ENCODE peak calls at places on chromosomes 12 and 14, in eight cellular contexts. B, K, A, S, R, T, Q and V are unnamed samples.

GRCh38 chr12:108117163-108117849 is 11.8 kb upstream of the WSCD2 start:
- DNase-seq in A (no peak), T (no peak), R (no peak), K (no peak), B (peak), S (no peak), Q (no peak), V (no peak)

GRCh38 chr12:53063708-53064612 is 14.1 kb downstream of the TNS2 start:
- DNase-seq in Q (peak), S (peak), K (no peak), B (no peak), A (no peak), R (peak), T (peak), V (no peak)

GRCh38 chr12:18970603-18971002 is 158.9 kb upstream of the PLEKHA5 start:
- DNase-seq in A (no peak), K (no peak), Q (no peak), S (peak), T (no peak), R (no peak), B (peak), V (no peak)

GRCh38 chr14:94722397-94722796 is 47.5 kb downstream of the GSC start:
- DNase-seq in A (no peak), R (no peak), K (no peak), S (no peak), B (no peak), Q (no peak), T (no peak), V (no peak)

GRCh38 chr12:14902465-14902864 is 16.8 kb upstream of the MGP start:
- DNase-seq in K (no peak), T (no peak), Q (no peak), R (peak), B (no peak), A (no peak), S (peak), V (no peak)

GRCh38 chr14:103103461-103104388 is 9.2 kb downstream of the EXOC3L4 start:
- DNase-seq in Q (no peak), K (peak), A (no peak), S (peak), T (no peak), B (peak), R (peak), V (no peak)

GRCh38 chr14:74239848-74240793 is 872 bp downstream of the VSX2 start:
- DNase-seq in A (no peak), K (no peak), Q (no peak), B (no peak), R (peak), S (no peak), T (no peak), V (no peak)

GRCh38 chr12:92408072-92408900 is 262.6 kb upstream of the BTG1 start:
- DNase-seq in Q (no peak), A (no peak), R (peak), T (no peak), K (no peak), S (no peak), B (peak), V (no peak)

DNA sequence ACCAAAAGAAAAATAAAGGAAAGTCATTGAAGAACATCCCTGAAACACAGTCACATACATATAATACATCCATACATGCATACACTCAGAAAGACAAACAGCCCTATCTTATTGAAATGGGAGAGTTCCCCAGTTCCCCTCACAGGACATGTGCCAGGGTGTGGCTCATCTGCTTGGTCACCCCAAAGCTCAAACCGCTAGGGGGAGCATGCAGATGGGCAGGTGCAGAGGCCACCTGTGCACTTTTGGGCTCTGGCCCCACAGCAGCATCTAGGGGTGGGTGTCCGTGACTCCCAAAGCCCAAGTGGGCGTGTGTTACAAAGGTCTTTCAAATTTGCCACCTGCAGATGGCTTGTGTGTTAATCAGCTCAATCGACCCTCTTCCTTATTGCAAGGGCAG is 75.2 kb downstream of the CMAS start:
- DNase-seq in S (no peak), K (no peak), B (peak), T (no peak), Q (no peak), A (no peak), R (no peak), V (no peak)
- TF ChIP-seq CTCF in S (no peak), K (peak), B (peak), T (peak), Q (no peak), A (peak), R (no peak), V (no peak)

GRCh38 chr12:88242161-88242925 is 100.2 kb downstream of the TMTC3 start:
- DNase-seq in R (peak), Q (no peak), K (no peak), A (no peak), S (peak), T (no peak), B (no peak), V (no peak)

GRCh38 chr12:88247241-88247643 is 105.1 kb downstream of the TMTC3 start:
- DNase-seq in K (no peak), T (no peak), Q (no peak), R (peak), S (peak), A (no peak), B (no peak), V (no peak)

GRCh38 chr12:88245905-88246304 is 103.8 kb downstream of the TMTC3 start:
- DNase-seq in T (no peak), R (peak), B (no peak), Q (no peak), A (no peak), K (no peak), S (no peak), V (no peak)

GRCh38 chr12:88243886-88244491 is 101.9 kb downstream of the TMTC3 start:
- DNase-seq in Q (no peak), T (no peak), A (no peak), R (peak), K (no peak), B (no peak), S (no peak), V (no peak)

GRCh38 chr12:88242939-88243338 is 100.8 kb downstream of the TMTC3 start:
- DNase-seq in B (no peak), T (no peak), Q (no peak), S (no peak), R (no peak), K (no peak), A (no peak), V (no peak)
- TF ChIP-seq CTCF in B (no peak), T (no peak), Q (no peak), S (no peak), R (no peak), K (no peak), A (no peak), V (no peak)

GRCh38 chr14:106134901-106135300 is 608.5 kb downstream of the TMEM121 start:
- DNase-seq in S (no peak), A (no peak), R (no peak), K (no peak), Q (no peak), T (no peak), B (no peak), V (no peak)

GRCh38 chr14:106129274-106129673 is 602.9 kb downstream of the TMEM121 start:
- DNase-seq in B (no peak), K (no peak), T (no peak), A (no peak), Q (no peak), R (no peak), S (no peak), V (no peak)
- TF ChIP-seq CTCF in B (no peak), K (no peak), T (no peak), A (no peak), Q (no peak), R (no peak), S (no peak), V (no peak)

DNA sequence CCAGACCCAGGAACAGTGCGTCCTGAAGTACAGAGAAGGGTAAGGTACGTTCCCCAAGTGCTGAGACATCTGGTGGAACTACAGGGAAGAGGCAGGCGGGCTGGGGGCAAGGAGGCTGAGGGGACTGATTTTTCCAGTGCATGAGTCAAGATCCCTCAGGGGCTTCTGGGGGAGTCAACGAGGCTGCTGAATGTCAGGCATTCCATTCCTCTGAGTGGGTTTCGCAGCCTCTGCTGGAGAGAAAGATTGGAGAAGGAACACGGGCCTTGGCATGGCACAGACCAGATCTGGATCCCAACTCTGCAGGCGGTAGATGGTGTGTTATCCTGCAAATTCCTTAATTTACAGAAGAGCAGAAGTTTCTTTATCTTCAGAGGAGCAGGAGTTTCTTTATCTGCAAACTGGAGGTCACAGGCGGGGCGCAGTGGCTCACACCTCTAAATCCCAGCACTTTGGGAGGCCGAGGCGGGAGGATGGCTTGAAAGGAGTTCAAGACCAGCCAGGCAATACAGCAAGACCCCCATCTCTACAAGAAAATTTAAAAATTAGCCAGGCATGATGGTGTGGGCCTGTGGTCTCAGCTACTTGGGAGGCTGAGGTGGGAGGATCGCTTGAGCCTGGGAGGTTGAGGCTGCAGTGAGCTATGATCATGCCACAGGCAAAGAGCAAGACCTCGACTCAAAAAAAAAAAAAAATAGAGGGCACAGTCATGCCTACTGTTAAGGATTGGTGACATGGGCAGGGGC is 132.6 kb upstream of the MAP1LC3B2 start:
- DNase-seq in K (no peak), T (peak), B (peak), R (peak), Q (peak), S (peak), A (no peak), V (no peak)
- TF ChIP-seq CTCF in K (peak), T (peak), B (peak), R (peak), Q (peak), S (peak), A (peak), V (peak)

GRCh38 chr14:93688794-93689193 is 99.5 kb downstream of the PRIMA1 start:
- DNase-seq in B (no peak), T (no peak), A (no peak), K (no peak), Q (no peak), S (no peak), R (no peak), V (no peak)

GRCh38 chr14:93688239-93688666 is 100.0 kb downstream of the PRIMA1 start:
- DNase-seq in B (peak), Q (no peak), S (no peak), T (no peak), K (no peak), A (no peak), R (no peak), V (no peak)

GRCh38 chr14:93691042-93691780 is 97.1 kb downstream of the PRIMA1 start:
- DNase-seq in K (no peak), Q (no peak), T (no peak), S (no peak), R (no peak), B (no peak), A (no peak), V (no peak)

DNA sequence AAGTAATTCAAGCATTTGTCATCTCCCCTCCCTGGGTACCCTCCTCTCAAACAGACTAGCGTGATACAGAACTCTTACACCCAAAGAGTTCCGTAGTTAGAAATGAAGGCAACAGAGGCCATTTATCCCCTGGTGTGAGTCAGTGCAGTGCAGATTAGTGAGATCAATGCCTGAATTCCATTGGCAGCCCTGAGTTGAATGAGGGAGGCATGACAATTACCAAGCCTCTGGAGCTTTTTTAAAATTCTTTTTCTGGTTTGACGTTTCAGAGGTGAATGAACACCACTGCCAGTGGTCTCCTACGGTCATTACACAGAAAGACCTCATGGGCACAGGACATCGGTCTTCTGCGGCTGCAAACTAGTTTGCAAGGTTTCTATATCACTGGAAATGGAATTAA is 94.4 kb downstream of the PRIMA1 start:
- DNase-seq in T (no peak), R (no peak), K (no peak), A (no peak), S (no peak), Q (no peak), B (no peak), V (no peak)
- TF ChIP-seq CTCF in T (no peak), R (no peak), K (no peak), A (no peak), S (no peak), Q (no peak), B (no peak), V (no peak)

GRCh38 chr12:3000548-3001275 is 41.5 kb downstream of the TEAD4 start:
- DNase-seq in T (no peak), Q (no peak), B (no peak), K (no peak), A (no peak), S (no peak), R (no peak), V (no peak)
- TF ChIP-seq CTCF in T (no peak), Q (no peak), B (peak), K (no peak), A (peak), S (no peak), R (no peak), V (no peak)